ENCODE peak calls at places on chromosomes 5 and 9, in five cellular contexts. A, Z, K, U and Q are unnamed samples.

GRCh38 chr9:120755044-120755443 is 38.2 kb downstream of the FBXW2 start:
- DNase-seq in A (no peak), Z (no peak), K (no peak), U (no peak), Q (no peak)

GRCh38 chr9:96726946-96727345 is 50.9 kb downstream of the ZNF510 start:
- DNase-seq in A (no peak), Z (no peak), K (no peak), U (no peak), Q (no peak)

GRCh38 chr5:39201795-39202593 is 17.4 kb downstream of the FYB1 start:
- DNase-seq in A (no peak), Z (no peak), K (no peak), U (no peak), Q (no peak)

GRCh38 chr9:114278881-114279570 is 43.9 kb upstream of the ORM1 start:
- DNase-seq in A (peak), Z (peak), K (peak), U (no peak), Q (no peak)

GRCh38 chr9:34125681-34126206 is 754 bp downstream of the DCAF12 start:
- DNase-seq in A (no peak), Z (peak), K (peak), U (peak), Q (peak)

GRCh38 chr9:126894052-126894603 is 20.5 kb upstream of the RALGPS1 start:
- DNase-seq in A (no peak), Z (no peak), K (no peak), U (no peak), Q (no peak)

GRCh38 chr9:86337469-86338107 is 16.6 kb downstream of the TUT7 start:
- DNase-seq in A (no peak), Z (peak), K (no peak), U (no peak), Q (no peak)

GRCh38 chr9:129406278-129407225 is 214.3 kb downstream of the C9orf50 start:
- DNase-seq in A (peak), Z (peak), K (no peak), U (no peak), Q (no peak)

GRCh38 chr5:96595300-96596090 is 66.7 kb upstream of the CAST start:
- DNase-seq in A (no peak), Z (peak), K (no peak), U (peak), Q (no peak)

GRCh38 chr9:1458503-1458902 is 408.3 kb downstream of the DMRT2 start:
- DNase-seq in A (no peak), Z (peak), K (peak), U (no peak), Q (no peak)

GRCh38 chr5:1464096-1464446 is 18.8 kb upstream of the SLC6A3 start:
- DNase-seq in A (no peak), Z (no peak), K (no peak), U (no peak), Q (no peak)

GRCh38 chr5:21646469-21646868 is 1206.7 kb downstream of the CDH12 start:
- DNase-seq in A (no peak), Z (no peak), K (peak), U (no peak), Q (no peak)

GRCh38 chr9:20252778-20253177 is 369.5 kb downstream of the MLLT3 start:
- DNase-seq in A (no peak), Z (no peak), K (no peak), U (no peak), Q (no peak)

GRCh38 chr5:33212900-33213299 is 227.9 kb upstream of the TARS1 start:
- DNase-seq in A (no peak), Z (no peak), K (no peak), U (no peak), Q (no peak)
- TF ChIP-seq POLR2A in A (no peak), Z (no peak), K (no peak), U (no peak), Q (no peak)

GRCh38 chr9:109455861-109456260 is 42.2 kb downstream of the PTPN3 start:
- DNase-seq in A (no peak), Z (no peak), K (no peak), U (no peak), Q (no peak)
- TF ChIP-seq POLR2A in A (no peak), Z (no peak), K (no peak), U (no peak), Q (no peak)

DNA sequence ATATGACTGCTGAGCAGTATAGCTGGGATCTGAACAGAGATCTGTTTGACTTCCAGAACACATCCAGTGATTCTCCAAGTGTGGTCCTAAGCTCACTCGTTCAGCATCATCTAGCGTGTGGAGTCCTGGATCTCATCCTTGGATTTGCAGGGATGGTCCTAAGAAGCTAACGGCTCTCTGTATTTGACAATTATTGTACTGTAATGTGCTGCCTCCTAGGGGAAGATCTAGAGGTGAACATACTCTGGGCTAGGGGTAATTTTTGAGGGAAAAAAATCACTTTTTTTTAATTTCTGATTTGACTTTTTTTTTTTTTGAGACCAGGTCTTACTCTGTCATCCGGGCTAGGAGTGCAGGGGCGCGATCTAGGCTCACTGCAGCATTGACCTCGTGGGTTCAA is 1.5 kb downstream of the SLC26A2 start:
- DNase-seq in A (no peak), Z (peak), K (peak), U (peak), Q (no peak)
- TF ChIP-seq POLR2A in A (no peak), Z (no peak), K (no peak), U (no peak), Q (no peak)

DNA sequence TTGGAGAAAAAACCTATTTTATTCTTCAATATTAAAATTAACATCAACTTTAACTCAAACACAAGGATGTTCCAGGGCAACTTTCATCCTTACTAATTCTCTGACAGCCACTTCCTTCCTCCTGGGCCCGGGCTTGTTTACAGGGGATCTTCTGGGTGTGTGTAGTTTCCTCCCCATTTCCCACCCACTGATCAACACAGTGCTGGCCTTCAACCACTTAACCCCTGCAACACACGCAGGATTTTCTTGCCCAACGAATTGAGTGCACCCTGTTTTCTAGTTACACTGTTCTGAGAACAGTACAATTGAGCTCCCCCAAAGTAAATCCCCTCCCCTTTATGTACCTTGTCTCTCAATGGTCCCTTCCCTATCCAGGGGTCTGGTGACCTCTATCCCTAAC is 83.1 kb upstream of the RANBP3L start:
- DNase-seq in A (no peak), Z (no peak), K (no peak), U (no peak), Q (no peak)
- TF ChIP-seq POLR2A in A (no peak), Z (no peak), K (no peak), U (no peak), Q (no peak)

GRCh38 chr5:66929281-66929680 is 267.3 kb downstream of the CD180 start:
- DNase-seq in A (no peak), Z (no peak), K (no peak), U (no peak), Q (no peak)
- TF ChIP-seq POLR2A in A (no peak), Z (no peak), K (no peak), U (no peak), Q (no peak)

GRCh38 chr5:122847687-122848081 is 2.3 kb downstream of the SNX24 start:
- DNase-seq in A (no peak), Z (no peak), K (no peak), U (peak), Q (no peak)

GRCh38 chr5:122844136-122844915 is 1.1 kb upstream of the SNX24 start:
- DNase-seq in A (no peak), Z (peak), K (no peak), U (peak), Q (peak)

GRCh38 chr5:122844916-122845252 is 529 bp upstream of the SNX24 start:
- DNase-seq in A (no peak), Z (no peak), K (peak), U (no peak), Q (peak)

GRCh38 chr5:122846051-122846567 is 696 bp downstream of the SNX24 start:
- DNase-seq in A (no peak), Z (peak), K (peak), U (peak), Q (no peak)

DNA sequence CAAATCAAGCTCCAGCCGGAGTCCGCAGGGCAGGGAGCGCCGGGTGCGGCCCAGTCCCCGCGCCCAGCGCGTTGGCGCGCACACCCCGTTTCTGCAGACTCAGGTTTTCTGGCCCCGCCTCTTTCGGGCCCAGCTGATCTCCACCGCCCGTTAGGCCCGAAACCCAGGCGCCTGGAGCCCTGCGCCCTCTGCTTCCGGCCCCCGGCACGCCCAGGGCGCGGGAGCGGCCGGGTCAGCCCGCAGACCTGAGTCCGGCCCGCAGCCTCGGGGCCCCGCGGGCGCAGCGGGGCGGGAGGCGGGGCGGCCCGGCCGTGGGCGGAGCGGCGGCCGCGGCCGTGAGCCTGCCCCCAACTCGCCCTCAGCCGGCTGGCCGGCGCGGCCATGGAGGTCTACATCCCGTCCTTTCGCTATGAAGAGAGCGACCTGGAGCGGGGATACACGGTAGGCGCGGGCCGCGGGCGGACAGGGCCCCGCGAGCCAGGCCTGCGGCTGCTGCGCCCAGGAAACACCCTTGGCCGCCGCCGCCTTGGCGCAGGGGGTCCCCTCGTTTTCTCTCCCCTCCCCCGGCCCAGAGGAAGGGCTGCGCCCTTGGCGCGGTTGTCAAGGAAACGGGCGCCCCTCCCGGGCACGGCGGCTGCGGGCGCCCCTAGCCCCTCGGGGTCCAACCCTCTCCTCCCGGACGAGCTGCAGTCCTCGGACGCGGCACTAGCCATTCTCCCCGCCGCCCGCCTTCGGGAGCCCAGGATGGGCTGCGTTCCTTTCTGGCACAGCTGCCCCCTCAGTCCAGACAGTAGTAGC is at the start of gene SNX24:
- DNase-seq in A (peak), Z (peak), K (peak), U (peak), Q (peak)
- TF ChIP-seq POLR2A in A (peak), Z (peak), K (peak), U (peak), Q (peak)